ENCODE peak calls at places on chromosome 15, in eight cellular contexts. N is AG09309; T is stimulated activated CD8-positive, alpha-beta memory T cell treated with anti-CD3 and anti-CD28 coated beads, Interleukin-4, amount 100 ng/mL, for 24 hours; K is HFF-Myc; B is T-helper 9 cell; V is T-helper 2 cell; L is stimulated activated CD4-positive, alpha-beta T cell treated with anti-CD3 and anti-CD28 coated beads, Interleukin-4, amount 100 ng/mL, for 48 hours; J is ACHN. C is an unnamed sample.

GRCh38 chr15:57389991-57390390 is 13.7 kb downstream of the CGNL1 start:
- DNase-seq in N (no peak), J (no peak), L (no peak), B (no peak), T (no peak), K (no peak), V (no peak), C (no peak)

GRCh38 chr15:67010898-67011619 is 54.3 kb upstream of the SMAD3 start:
- DNase-seq in V (no peak), B (no peak), J (no peak), K (no peak), L (no peak), T (no peak), N (no peak), C (no peak)

GRCh38 chr15:45307230-45307924 is 55.3 kb downstream of the SLC28A2 start:
- DNase-seq in L (no peak), N (peak), V (no peak), J (peak), T (no peak), B (no peak), K (peak), C (no peak)

GRCh38 chr15:69346112-69346511 is 47.4 kb downstream of the PAQR5 start:
- DNase-seq in T (no peak), J (no peak), L (no peak), B (no peak), V (no peak), K (no peak), N (no peak), C (no peak)

GRCh38 chr15:63000706-63001105 is 41.8 kb upstream of the TPM1 start:
- DNase-seq in K (no peak), V (no peak), T (no peak), J (no peak), N (no peak), L (no peak), B (no peak), C (no peak)

GRCh38 chr15:74167891-74168331 is 5.6 kb upstream of the ISLR start:
- DNase-seq in B (no peak), L (no peak), N (no peak), V (no peak), T (no peak), K (no peak), J (no peak), C (no peak)

GRCh38 chr15:101765772-101766456 is 37.4 kb upstream of the OR4F6 start:
- DNase-seq in V (no peak), N (no peak), T (no peak), B (no peak), K (no peak), L (no peak), J (no peak), C (no peak)

GRCh38 chr15:67700023-67700422 is 125.3 kb upstream of the SKOR1 start:
- DNase-seq in L (no peak), K (peak), V (no peak), J (no peak), B (no peak), T (no peak), N (no peak), C (no peak)

GRCh38 chr15:82900511-82900910 is 52.0 kb downstream of the HOMER2 start:
- DNase-seq in K (no peak), V (no peak), T (no peak), J (no peak), B (no peak), N (no peak), L (no peak), C (no peak)

GRCh38 chr15:57213783-57214366 is 162.4 kb upstream of the CGNL1 start:
- DNase-seq in K (peak), L (no peak), V (no peak), T (no peak), N (no peak), B (no peak), J (peak), C (no peak)

GRCh38 chr15:82530006-82530405 is 10.3 kb downstream of the RPS17 start:
- DNase-seq in J (no peak), B (no peak), N (no peak), V (no peak), L (no peak), T (no peak), K (no peak), C (no peak)

GRCh38 chr15:70669006-70669602 is 94.3 kb downstream of the UACA start:
- DNase-seq in L (no peak), V (no peak), T (no peak), J (no peak), K (no peak), B (no peak), N (no peak), C (no peak)

GRCh38 chr15:85482896-85483295 is 102.5 kb downstream of the AKAP13 start:
- DNase-seq in K (no peak), N (peak), J (peak), V (no peak), B (no peak), L (no peak), T (no peak), C (no peak)

GRCh38 chr15:67396109-67396508 is 124.8 kb upstream of the C15orf61 start:
- DNase-seq in K (no peak), B (no peak), T (no peak), N (no peak), J (no peak), L (no peak), V (no peak), C (no peak)

GRCh38 chr15:45166792-45167630 is 20.8 kb downstream of the SHF start:
- DNase-seq in N (peak), J (peak), T (peak), B (peak), K (peak), V (peak), L (peak), C (peak)

GRCh38 chr15:41161336-41161735 is 45.3 kb upstream of the INO80 start:
- DNase-seq in B (no peak), V (no peak), N (no peak), J (no peak), L (no peak), K (no peak), T (no peak), C (no peak)

GRCh38 chr15:55344206-55344605 is 25.2 kb downstream of the PIGB start:
- DNase-seq in K (no peak), B (no peak), T (no peak), L (no peak), V (no peak), N (no peak), J (no peak), C (no peak)

GRCh38 chr15:63414474-63415201 is 33.0 kb upstream of the CA12 start:
- DNase-seq in N (no peak), L (no peak), T (no peak), V (no peak), J (no peak), K (no peak), B (no peak), C (no peak)

GRCh38 chr15:29418178-29418577 is 148.6 kb upstream of the NSMCE3 start:
- DNase-seq in K (no peak), L (no peak), B (no peak), T (no peak), V (no peak), N (no peak), J (no peak), C (no peak)

GRCh38 chr15:41278319-41278718 is 47.3 kb downstream of the CHP1 start:
- DNase-seq in T (no peak), N (no peak), V (no peak), L (no peak), B (no peak), K (no peak), J (no peak), C (no peak)

GRCh38 chr15:26628879-26629529 is 143.9 kb downstream of the GABRB3 start:
- DNase-seq in J (no peak), V (no peak), K (peak), N (no peak), T (no peak), L (no peak), B (no peak), C (no peak)

GRCh38 chr15:89341316-89342005 is 6.8 kb upstream of the POLG start:
- DNase-seq in L (no peak), V (no peak), T (no peak), B (no peak), N (no peak), J (no peak), K (no peak), C (no peak)

GRCh38 chr15:88467073-88467934 is at the start of the genes MRPL46 and MRPS11:
- DNase-seq in N (peak), B (peak), V (peak), K (peak), T (peak), L (peak), J (peak), C (peak)

GRCh38 chr15:63918317-63918672 is 84.5 kb upstream of the HERC1 start:
- DNase-seq in V (no peak), N (no peak), K (no peak), J (no peak), B (no peak), L (no peak), T (no peak), C (no peak)

GRCh38 chr15:59689626-59690236 is 611 bp upstream of the BNIP2 start:
- DNase-seq in B (peak), N (no peak), T (peak), V (peak), J (peak), K (peak), L (peak), C (peak)

GRCh38 chr15:43942157-43942556 is 115.4 kb downstream of the WDR76 start:
- DNase-seq in L (no peak), T (no peak), N (no peak), K (no peak), V (no peak), J (no peak), B (no peak), C (no peak)

GRCh38 chr15:60418095-60418494 is 20.3 kb upstream of the ANXA2 start:
- DNase-seq in N (no peak), B (no peak), J (no peak), V (no peak), L (no peak), K (no peak), T (no peak), C (no peak)

GRCh38 chr15:59388670-59389069 is 16.0 kb upstream of the MYO1E start:
- DNase-seq in B (no peak), V (no peak), K (no peak), T (no peak), N (peak), J (no peak), L (no peak), C (no peak)

GRCh38 chr15:77844798-77845446 is 212.2 kb upstream of the LINGO1 start:
- DNase-seq in T (no peak), K (no peak), V (no peak), B (no peak), J (no peak), L (no peak), N (no peak), C (no peak)

GRCh38 chr15:85746641-85747040 is 48.1 kb downstream of the KLHL25 start:
- DNase-seq in B (no peak), K (no peak), J (no peak), N (no peak), V (no peak), T (no peak), L (no peak), C (no peak)

C was measured in CMK.